ENCODE peak calls at places on chromosomes 13 and 19, in ten cellular contexts. Q is dorsolateral prefrontal cortex; E is tibial artery; M is HT1080; L is non-pigmented ciliary epithelial cell; U is glomerular endothelial cell; F is activated CD4-positive, CD25-positive, alpha-beta regulatory T cell; D is left ventricle myocardium inferior; N is T-cell; K is AG04450. W is an unnamed sample.

GRCh38 chr19:18002347-18002850 is 5.6 kb upstream of the ARRDC2 start:
- DNase-seq in Q (no peak), E (peak), M (no peak), L (no peak), U (no peak), F (no peak), D (peak), N (no peak), K (no peak), W (peak)

GRCh38 chr13:114115796-114116195 is 16.6 kb downstream of the RASA3 start:
- DNase-seq in Q (no peak), E (no peak), M (no peak), L (no peak), U (no peak), F (no peak), D (no peak), N (no peak), K (no peak), W (no peak)

GRCh38 chr19:10662384-10663251 is 8.5 kb downstream of the ILF3 start:
- DNase-seq in Q (no peak), E (no peak), M (no peak), L (no peak), U (no peak), F (no peak), D (no peak), N (no peak), K (no peak), W (no peak)

GRCh38 chr19:13012690-13013608 is 17.7 kb downstream of the NFIX start:
- DNase-seq in Q (no peak), E (peak), M (peak), L (no peak), U (no peak), F (no peak), D (peak), N (no peak), K (no peak), W (peak)

GRCh38 chr19:16134510-16134909 is 9.0 kb upstream of the HSH2D start:
- DNase-seq in Q (no peak), E (no peak), M (no peak), L (no peak), U (no peak), F (no peak), D (no peak), N (no peak), K (no peak), W (no peak)

GRCh38 chr19:52963229-52963760 is 614 bp upstream of the ZNF816 start:
- DNase-seq in Q (no peak), E (no peak), M (no peak), L (no peak), U (no peak), F (no peak), D (peak), N (no peak), K (no peak), W (no peak)

GRCh38 chr19:597406-598315 is 8.0 kb downstream of the HCN2 start:
- DNase-seq in Q (no peak), E (no peak), M (no peak), L (no peak), U (no peak), F (no peak), D (no peak), N (no peak), K (no peak), W (no peak)

GRCh38 chr19:16497042-16497441 is 848 bp downstream of the C19orf44 start:
- DNase-seq in Q (no peak), E (no peak), M (peak), L (no peak), U (no peak), F (no peak), D (no peak), N (no peak), K (no peak), W (no peak)

GRCh38 chr13:73809561-73809960 is 324.6 kb downstream of the KLF12 start:
- DNase-seq in Q (no peak), E (no peak), M (peak), L (peak), U (no peak), F (no peak), D (no peak), N (no peak), K (peak), W (no peak)

GRCh38 chr19:1942078-1942933 is 1.3 kb downstream of the CSNK1G2 start:
- DNase-seq in Q (no peak), E (peak), M (peak), L (no peak), U (peak), F (peak), D (peak), N (peak), K (no peak), W (peak)

GRCh38 chr19:13163609-13164364 is 13.6 kb downstream of the IER2 start:
- DNase-seq in Q (no peak), E (peak), M (peak), L (no peak), U (no peak), F (no peak), D (peak), N (no peak), K (peak), W (peak)

GRCh38 chr13:24203726-24204295 is 43.3 kb downstream of the SPATA13 start:
- DNase-seq in Q (no peak), E (no peak), M (no peak), L (no peak), U (no peak), F (no peak), D (no peak), N (no peak), K (no peak), W (no peak)

GRCh38 chr13:60572003-60572792 is 175.2 kb downstream of the TDRD3 start:
- DNase-seq in Q (no peak), E (no peak), M (peak), L (no peak), U (peak), F (no peak), D (no peak), N (no peak), K (no peak), W (no peak)

GRCh38 chr13:93472897-93473296 is 246.3 kb downstream of the GPC6 start:
- DNase-seq in Q (no peak), E (no peak), M (no peak), L (no peak), U (no peak), F (no peak), D (no peak), N (no peak), K (no peak), W (no peak)

GRCh38 chr19:1355258-1355973 is 28.3 kb upstream of the NDUFS7 start:
- DNase-seq in Q (no peak), E (no peak), M (no peak), L (no peak), U (no peak), F (no peak), D (no peak), N (no peak), K (no peak), W (no peak)

GRCh38 chr13:105778196-105778595 is 757.3 kb downstream of the EFNB2 start:
- DNase-seq in Q (no peak), E (no peak), M (no peak), L (peak), U (no peak), F (no peak), D (no peak), N (no peak), K (no peak), W (no peak)

GRCh38 chr19:44611812-44612295 is 1.5 kb upstream of the IGSF23 start:
- DNase-seq in Q (no peak), E (no peak), M (no peak), L (no peak), U (no peak), F (no peak), D (no peak), N (no peak), K (no peak), W (no peak)

GRCh38 chr19:46713781-46714522 is 3.0 kb downstream of the PRKD2 start:
- DNase-seq in Q (no peak), E (peak), M (peak), L (no peak), U (no peak), F (peak), D (peak), N (peak), K (no peak), W (peak)

GRCh38 chr13:105925496-105925895 is 610.0 kb downstream of the EFNB2 start:
- DNase-seq in Q (no peak), E (no peak), M (peak), L (peak), U (no peak), F (no peak), D (no peak), N (no peak), K (no peak), W (no peak)

GRCh38 chr19:53076984-53077383 is 26.2 kb downstream of the ZNF160 start:
- DNase-seq in Q (peak), E (no peak), M (no peak), L (no peak), U (peak), F (no peak), D (peak), N (no peak), K (no peak), W (no peak)

GRCh38 chr19:29671393-29672076 is 6.3 kb downstream of the PLEKHF1 start:
- DNase-seq in Q (no peak), E (peak), M (peak), L (no peak), U (no peak), F (peak), D (peak), N (peak), K (no peak), W (peak)